ENCODE peak calls at places on chromosome 18, in four cellular contexts. V is B cell, H is neural crest cell, M is colonic mucosa. W is an unnamed sample.

GRCh38 chr18:25647404-25647803 is 295.4 kb upstream of the ZNF521 start:
- DNase-seq in V (no peak), H (no peak), M (no peak), W (no peak)

GRCh38 chr18:58195278-58195721 is 151.3 kb downstream of the NEDD4L start:
- DNase-seq in V (peak), H (no peak), M (peak), W (no peak)

GRCh38 chr18:75879196-75879595 is 451.7 kb upstream of the SMIM21 start:
- DNase-seq in V (no peak), H (no peak), M (no peak), W (no peak)

GRCh38 chr18:9688036-9688741 is 19.9 kb upstream of the RAB31 start:
- DNase-seq in V (no peak), H (no peak), M (no peak), W (no peak)

GRCh38 chr18:76115580-76115979 is 379.5 kb downstream of the ZNF516 start:
- DNase-seq in V (no peak), H (no peak), M (no peak), W (no peak)

GRCh38 chr18:79581406-79581805 is 98.2 kb upstream of the CTDP1 start:
- DNase-seq in V (peak), H (no peak), M (no peak), W (no peak)

GRCh38 chr18:27382477-27383216 is 197.5 kb upstream of the CHST9 start:
- DNase-seq in V (no peak), H (no peak), M (no peak), W (no peak)

GRCh38 chr18:37409870-37410269 is 155.7 kb downstream of the CELF4 start:
- DNase-seq in V (no peak), H (no peak), M (no peak), W (no peak)

GRCh38 chr18:26549486-26550435 is 1.4 kb upstream of the KCTD1 start:
- DNase-seq in V (no peak), H (peak), M (peak), W (no peak)

GRCh38 chr18:25425030-25425429 is 73.1 kb upstream of the ZNF521 start:
- DNase-seq in V (no peak), H (no peak), M (no peak), W (no peak)

GRCh38 chr18:79949571-79950439 is 1.6 kb downstream of the SLC66A2 start:
- DNase-seq in V (peak), H (no peak), M (peak), W (no peak)

GRCh38 chr18:10420561-10421352 is 33.7 kb upstream of the APCDD1 start:
- DNase-seq in V (no peak), H (no peak), M (no peak), W (no peak)

GRCh38 chr18:5068856-5069255 is 128.2 kb downstream of the AKAIN1 start:
- DNase-seq in V (no peak), H (no peak), M (no peak), W (no peak)

GRCh38 chr18:37218022-37218590 is 347.5 kb downstream of the CELF4 start:
- DNase-seq in V (no peak), H (no peak), M (no peak), W (no peak)

GRCh38 chr18:463442-464310 is 36.8 kb downstream of the COLEC12 start:
- DNase-seq in V (no peak), H (no peak), M (no peak), W (no peak)

GRCh38 chr18:71598374-71598773 is 945.8 kb downstream of the CBLN2 start:
- DNase-seq in V (no peak), H (no peak), M (no peak), W (no peak)

GRCh38 chr18:71597219-71597618 is 946.9 kb downstream of the CBLN2 start:
- DNase-seq in V (no peak), H (no peak), M (no peak), W (no peak)
- TF ChIP-seq CTCF in V (no peak), H (no peak), M (no peak), W (no peak)

GRCh38 chr18:8011906-8012305 is 444.8 kb downstream of the PTPRM start:
- DNase-seq in V (no peak), H (no peak), M (no peak), W (no peak)
- TF ChIP-seq CTCF in V (no peak), H (no peak), M (no peak), W (no peak)

GRCh38 chr18:36212301-36212977 is 25.1 kb downstream of the MOCOS start:
- DNase-seq in V (no peak), H (no peak), M (no peak), W (no peak)
- TF ChIP-seq CTCF in V (no peak), H (no peak), M (no peak), W (no peak)

DNA sequence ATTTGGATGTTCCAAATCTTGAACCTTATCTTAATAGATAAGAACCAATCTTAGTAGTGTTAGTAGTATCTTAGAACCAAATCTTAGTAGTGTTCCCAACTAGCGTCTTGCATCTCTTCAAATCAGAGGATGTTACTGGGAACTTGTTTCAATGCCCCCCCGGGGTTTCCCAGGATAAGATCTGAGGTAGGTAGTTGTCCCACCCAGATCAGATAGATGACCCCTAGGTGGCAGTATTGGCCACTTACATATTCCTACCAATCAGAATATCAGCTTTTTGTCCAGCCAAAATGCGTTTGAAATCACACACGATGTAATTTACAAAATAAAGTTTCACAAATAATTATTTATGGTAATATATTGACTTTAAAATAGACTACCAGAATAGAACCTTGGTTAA is 314.8 kb downstream of the MBD2 start:
- DNase-seq in V (no peak), H (no peak), M (no peak), W (no peak)
- TF ChIP-seq CTCF in V (no peak), H (no peak), M (no peak), W (peak)

GRCh38 chr18:7132356-7133115 is 14.9 kb upstream of the LAMA1 start:
- DNase-seq in V (no peak), H (no peak), M (no peak), W (no peak)

DNA sequence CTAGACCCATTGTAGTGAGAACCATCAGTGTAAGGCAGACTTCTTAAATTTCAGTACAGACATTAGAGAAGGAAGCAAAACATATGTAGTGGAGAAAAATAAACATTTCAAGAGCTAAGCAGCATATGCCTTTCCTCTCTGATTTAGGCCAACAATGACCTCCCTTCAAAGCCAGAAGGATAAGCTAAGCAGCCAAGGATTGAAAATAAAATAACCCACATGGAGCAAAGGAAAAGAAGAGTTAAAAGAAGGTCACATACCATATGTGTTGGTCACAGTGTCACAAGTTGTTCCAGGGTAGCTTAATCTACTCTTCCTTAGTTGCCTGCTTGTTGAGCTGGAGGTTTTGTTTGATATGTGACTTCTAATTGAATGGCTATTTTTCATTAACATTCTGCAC is 15.6 kb upstream of the LAMA1 start:
- DNase-seq in V (no peak), H (no peak), M (no peak), W (no peak)
- TF ChIP-seq CTCF in V (no peak), H (no peak), M (no peak), W (no peak)

GRCh38 chr18:49457616-49458015 is 2.8 kb downstream of the DYM start:
- DNase-seq in V (no peak), H (no peak), M (no peak), W (no peak)
- TF ChIP-seq CTCF in V (no peak), H (no peak), M (no peak), W (no peak)

GRCh38 chr18:49572935-49573334 is 11.1 kb downstream of the LIPG start:
- DNase-seq in V (no peak), H (peak), M (no peak), W (no peak)
- TF ChIP-seq CTCF in V (no peak), H (no peak), M (no peak), W (no peak)

GRCh38 chr18:12990977-12991838 is at the start of gene CEP192:
- DNase-seq in V (peak), H (peak), M (peak), W (peak)
- TF ChIP-seq CTCF in V (peak), H (no peak), M (no peak), W (peak)

W was measured in natural killer cell.